ENCODE peak calls at places on chromosomes 2 and 18, in ten cellular contexts. S, C, V, W, K, A, X, M, P and H are unnamed samples.

GRCh38 chr18:24530630-24531111 is 70.2 kb downstream of the HRH4 start:
- DNase-seq in K (peak), S (peak), M (peak), C (peak), X (no peak), P (no peak), A (no peak), V (peak), W (peak), H (peak)

GRCh38 chr18:34495434-34495833 is 214.7 kb upstream of the DTNA start:
- DNase-seq in C (no peak), V (no peak), P (no peak), S (no peak), X (no peak), K (no peak), M (no peak), W (peak), A (no peak), H (no peak)

GRCh38 chr2:241001413-241002274 is 3.2 kb downstream of the SNED1 start:
- DNase-seq in W (no peak), C (peak), X (no peak), V (no peak), P (no peak), K (no peak), M (no peak), S (no peak), A (peak), H (no peak)

GRCh38 chr2:58195668-58196067 is 45.5 kb downstream of the FANCL start:
- DNase-seq in C (no peak), P (no peak), A (no peak), V (no peak), S (peak), X (no peak), K (peak), M (no peak), W (peak), H (no peak)

GRCh38 chr2:166154685-166155091 is 26.9 kb upstream of the SCN1A start:
- DNase-seq in W (no peak), K (no peak), C (no peak), V (no peak), P (no peak), S (no peak), A (no peak), M (no peak), X (no peak), H (no peak)

GRCh38 chr18:74228312-74228711 is 63.5 kb downstream of the CYB5A start:
- DNase-seq in V (no peak), X (no peak), C (no peak), S (no peak), A (no peak), W (no peak), K (no peak), M (no peak), P (no peak), H (no peak)

GRCh38 chr2:158024288-158024898 is 77.3 kb upstream of the UPP2 start:
- DNase-seq in P (peak), X (no peak), A (no peak), W (peak), M (no peak), V (no peak), K (peak), S (peak), C (peak), H (peak)

GRCh38 chr2:97728091-97728596 is 14.8 kb downstream of the ZAP70 start:
- DNase-seq in W (peak), S (no peak), V (no peak), X (no peak), M (peak), C (peak), P (no peak), A (no peak), K (peak), H (peak)

GRCh38 chr2:219483451-219484342 is 15.0 kb upstream of the GMPPA start:
- DNase-seq in V (no peak), P (no peak), K (no peak), W (no peak), S (no peak), C (no peak), X (no peak), M (no peak), A (no peak), H (no peak)

GRCh38 chr2:229610359-229610758 is 104.0 kb downstream of the DNER start:
- DNase-seq in A (no peak), V (peak), S (peak), M (no peak), K (no peak), W (no peak), X (no peak), P (no peak), C (no peak), H (no peak)

GRCh38 chr18:44520981-44521672 is 159.6 kb upstream of the SETBP1 start:
- DNase-seq in K (no peak), C (no peak), V (peak), A (no peak), P (no peak), X (no peak), M (peak), W (peak), S (no peak), H (peak)

GRCh38 chr2:46521215-46521683 is 41.9 kb downstream of the TMEM247 start:
- DNase-seq in W (peak), M (no peak), S (peak), C (no peak), V (peak), X (no peak), A (no peak), K (peak), P (peak), H (no peak)

GRCh38 chr2:43943809-43944452 is 51.9 kb downstream of the LRPPRC start:
- DNase-seq in X (no peak), W (no peak), P (no peak), C (no peak), S (peak), M (no peak), K (no peak), V (no peak), A (no peak), H (no peak)

GRCh38 chr18:55079481-55080350 is 120.5 kb upstream of the CCDC68 start:
- DNase-seq in V (peak), K (no peak), S (no peak), X (no peak), M (no peak), A (no peak), W (no peak), C (no peak), P (no peak), H (no peak)

GRCh38 chr2:44916291-44916690 is 25.2 kb upstream of the SIX3 start:
- DNase-seq in A (no peak), W (no peak), S (no peak), V (no peak), P (no peak), K (no peak), M (no peak), C (no peak), X (no peak), H (no peak)

GRCh38 chr2:23658466-23658942 is 268.4 kb downstream of the ATAD2B start:
- DNase-seq in S (peak), K (peak), C (no peak), M (no peak), W (no peak), P (no peak), A (no peak), V (peak), X (no peak), H (no peak)

GRCh38 chr2:239322414-239323086 is 78.3 kb downstream of the HDAC4 start:
- DNase-seq in W (peak), A (peak), S (peak), M (no peak), C (no peak), K (no peak), X (no peak), P (peak), V (peak), H (peak)

GRCh38 chr2:172285010-172285621 is 142.3 kb upstream of the ITGA6 start:
- DNase-seq in S (peak), W (peak), P (no peak), A (peak), C (peak), K (peak), M (no peak), V (peak), X (no peak), H (peak)

GRCh38 chr2:102053096-102053495 is 61.3 kb downstream of the IL1R2 start:
- DNase-seq in W (no peak), X (no peak), P (no peak), V (no peak), A (no peak), S (no peak), M (no peak), K (no peak), C (no peak), H (no peak)

GRCh38 chr2:109301746-109302145 is 172.7 kb downstream of the SH3RF3 start:
- DNase-seq in P (no peak), C (no peak), M (no peak), V (no peak), X (no peak), A (no peak), K (no peak), W (no peak), S (no peak), H (no peak)

GRCh38 chr2:109300582-109300981 is 171.6 kb downstream of the SH3RF3 start:
- DNase-seq in W (no peak), S (no peak), X (no peak), P (no peak), M (no peak), A (no peak), V (no peak), C (no peak), K (no peak), H (no peak)

GRCh38 chr2:109297566-109298205 is 168.7 kb downstream of the SH3RF3 start:
- DNase-seq in K (no peak), V (no peak), C (no peak), S (no peak), P (no peak), X (no peak), A (no peak), W (no peak), M (no peak), H (no peak)

GRCh38 chr2:109299466-109299865 is 170.5 kb downstream of the SH3RF3 start:
- DNase-seq in C (no peak), V (no peak), S (no peak), W (no peak), X (no peak), M (no peak), P (no peak), A (no peak), K (no peak), H (no peak)

GRCh38 chr2:109298851-109299250 is 169.8 kb downstream of the SH3RF3 start:
- DNase-seq in K (no peak), C (no peak), A (no peak), X (no peak), P (no peak), V (no peak), M (no peak), W (no peak), S (no peak), H (no peak)
- H3K27ac ChIP-seq in K (no peak), C (no peak), A (no peak), X (no peak), P (no peak), V (no peak), M (no peak), W (no peak), S (no peak), H (no peak)

GRCh38 chr2:238240761-238241711 is 1.2 kb upstream of the HES6 start:
- DNase-seq in C (peak), K (peak), A (peak), P (peak), W (peak), X (no peak), S (no peak), V (peak), M (no peak), H (peak)

GRCh38 chr2:238239552-238239871 is 326 bp downstream of the HES6 start:
- DNase-seq in V (no peak), W (peak), S (no peak), A (no peak), P (peak), X (no peak), C (peak), M (no peak), K (peak), H (no peak)

GRCh38 chr2:238238766-238239551 is 879 bp downstream of the HES6 start:
- DNase-seq in X (no peak), A (peak), P (peak), C (peak), S (no peak), V (no peak), W (peak), K (no peak), M (no peak), H (no peak)

GRCh38 chr2:238238311-238238765 is 1.5 kb downstream of the HES6 start:
- DNase-seq in W (no peak), A (no peak), C (no peak), S (no peak), X (no peak), M (no peak), K (no peak), V (no peak), P (no peak), H (no peak)

DNA sequence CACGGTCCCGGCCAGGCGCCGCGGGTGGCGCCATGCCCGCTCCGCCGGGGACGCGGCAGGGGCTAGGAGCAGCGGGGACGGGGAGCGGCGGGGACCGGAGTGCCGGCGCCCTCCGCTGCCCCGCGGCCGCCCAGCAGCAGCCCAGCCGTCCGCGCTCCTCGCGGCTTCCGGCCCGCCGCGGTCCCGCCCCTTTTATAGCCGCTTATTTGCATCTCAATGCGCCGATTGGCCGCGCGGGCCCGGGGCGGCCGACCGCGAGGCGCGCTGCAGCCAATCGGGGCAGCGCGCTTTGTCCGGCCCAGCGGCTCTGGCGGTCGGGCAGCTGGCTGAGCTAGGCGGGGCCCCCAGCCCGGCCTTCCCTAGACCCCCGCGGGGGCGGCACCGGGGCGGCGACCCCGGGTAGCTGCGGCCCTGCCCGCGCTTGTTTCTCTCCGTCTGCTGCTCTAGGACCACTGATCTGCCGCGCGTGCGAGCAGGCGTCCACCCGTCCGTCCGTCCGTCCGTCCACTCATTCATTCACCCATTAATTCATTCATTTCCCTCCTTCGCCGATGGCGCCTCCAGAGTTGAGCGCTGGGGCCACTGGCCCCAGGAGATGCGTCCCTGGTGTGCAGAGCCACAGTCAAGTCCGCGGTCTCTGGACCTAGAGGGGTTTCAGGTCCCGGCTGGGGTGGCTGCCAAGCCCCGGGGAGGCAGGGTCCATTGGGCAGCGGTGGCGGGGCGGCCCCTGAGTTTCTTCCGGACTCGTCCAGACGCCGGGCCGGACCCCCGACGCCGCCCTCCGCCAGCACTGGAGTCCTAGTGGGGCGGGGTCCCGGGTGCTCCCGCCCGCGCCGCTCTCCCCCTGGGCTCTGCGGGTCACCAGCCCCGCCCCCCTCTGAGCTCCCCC is at the start of gene HES6:
- DNase-seq in K (peak), V (peak), C (peak), S (peak), P (peak), M (peak), A (peak), X (no peak), W (peak), H (peak)
- H3K27ac ChIP-seq in K (no peak), V (no peak), C (peak), S (no peak), P (peak), M (no peak), A (no peak), X (no peak), W (no peak), H (peak)

GRCh38 chr2:233849607-233850271 is 4.6 kb downstream of the HJURP start:
- DNase-seq in K (no peak), S (no peak), V (no peak), A (no peak), X (no peak), C (no peak), P (no peak), W (no peak), M (no peak), H (no peak)
- H3K27ac ChIP-seq in K (no peak), S (no peak), V (no peak), A (no peak), X (no peak), C (no peak), P (no peak), W (no peak), M (no peak), H (peak)

DNA sequence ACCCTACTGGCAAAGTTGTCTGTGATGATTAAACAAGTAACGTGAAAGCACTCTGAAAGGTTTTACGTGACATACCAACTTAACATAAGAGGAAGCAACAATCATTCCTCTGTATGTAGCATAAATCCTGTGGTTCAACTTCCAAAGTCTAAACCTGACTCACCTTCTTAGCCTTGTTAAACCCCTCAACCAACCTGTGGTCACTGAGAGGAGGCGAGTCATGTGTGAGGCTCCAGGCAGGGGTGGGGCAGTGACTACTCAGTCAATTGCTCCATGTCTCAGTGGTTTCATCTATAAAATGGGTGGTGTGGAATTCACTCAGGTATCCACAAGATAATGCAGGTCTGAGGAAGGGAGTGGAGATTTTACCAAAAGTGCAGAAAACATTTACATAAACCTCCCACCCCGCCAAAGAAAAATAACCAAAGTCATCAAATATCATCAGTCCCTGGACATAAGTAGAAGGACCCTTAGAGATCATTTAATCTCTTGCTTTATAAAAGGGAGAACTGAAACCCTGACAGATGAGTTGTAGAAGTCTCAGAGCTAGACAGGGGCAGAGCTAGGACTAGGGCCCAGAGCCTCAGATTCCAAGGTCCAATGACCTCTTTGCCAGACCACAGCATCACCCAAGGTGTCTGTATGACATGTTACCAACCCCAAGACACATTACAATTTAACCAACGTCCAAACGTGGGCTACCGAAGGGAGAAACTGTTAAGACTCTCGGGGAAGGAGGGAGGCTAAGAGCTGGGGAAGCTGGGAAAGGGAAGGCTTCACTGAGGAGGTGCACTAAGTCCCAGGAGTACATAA is 3.7 kb upstream of the PCBP1 start:
- DNase-seq in K (peak), W (peak), P (peak), S (peak), V (peak), M (peak), X (peak), A (no peak), C (no peak), H (peak)
- H3K27ac ChIP-seq in K (no peak), W (peak), P (peak), S (no peak), V (no peak), M (peak), X (peak), A (no peak), C (no peak), H (no peak)